ENCODE peak calls at places on chromosomes 3 and 15, in ten cellular contexts. T is neural progenitor cell; F is psoas muscle; N is HFF-Myc; V is CD8-positive, alpha-beta T cell; Y is choroid plexus epithelial cell; D is fibroblast of mammary gland; I is left ventricle myocardium inferior; G is AG04450; Q is astrocyte of the cerebellum. M is an unnamed sample.

GRCh38 chr15:53323197-53323596 is 436.3 kb downstream of the WDR72 start:
- DNase-seq in T (no peak), F (no peak), N (no peak), V (no peak), Y (no peak), D (no peak), I (no peak), G (no peak), Q (no peak), M (no peak)

GRCh38 chr3:159378391-159378790 is 576.5 kb downstream of the MFSD1 start:
- DNase-seq in T (no peak), F (no peak), N (no peak), V (no peak), Y (no peak), D (no peak), I (no peak), G (no peak), Q (no peak), M (no peak)

GRCh38 chr3:184733181-184733580 is 21.3 kb upstream of the MAGEF1 start:
- DNase-seq in T (no peak), F (no peak), N (no peak), V (no peak), Y (no peak), D (no peak), I (no peak), G (no peak), Q (no peak), M (no peak)

GRCh38 chr3:47034868-47035489 is 55.5 kb downstream of the NBEAL2 start:
- DNase-seq in T (no peak), F (no peak), N (no peak), V (no peak), Y (no peak), D (no peak), I (no peak), G (no peak), Q (no peak), M (no peak)

GRCh38 chr3:51686512-51687215 is 15.6 kb downstream of the TEX264 start:
- DNase-seq in T (no peak), F (peak; percentile 64), N (no peak), V (peak; percentile 78), Y (peak; percentile 15), D (peak; percentile 23), I (peak; percentile 64), G (no peak), Q (no peak), M (no peak)

GRCh38 chr3:172258616-172259015 is 189.6 kb downstream of the GHSR start:
- DNase-seq in T (peak; percentile 61), F (no peak), N (no peak), V (no peak), Y (peak; percentile 47), D (peak; percentile 30), I (no peak), G (no peak), Q (no peak), M (no peak)

GRCh38 chr15:98951493-98952320 is 55.9 kb downstream of the PGPEP1L start:
- DNase-seq in T (no peak), F (no peak), N (no peak), V (no peak), Y (no peak), D (no peak), I (no peak), G (no peak), Q (no peak), M (no peak)

GRCh38 chr15:57522148-57522547 is 69.6 kb upstream of the MYZAP start:
- DNase-seq in T (no peak), F (no peak), N (no peak), V (no peak), Y (no peak), D (no peak), I (no peak), G (no peak), Q (no peak), M (no peak)

GRCh38 chr3:31077021-31077601 is 182.7 kb upstream of the GADL1 start:
- DNase-seq in T (no peak), F (no peak), N (peak; percentile 86), V (no peak), Y (peak; percentile 75), D (peak; percentile 97), I (no peak), G (peak; percentile 72), Q (peak; percentile 31), M (peak; percentile 89)

GRCh38 chr3:148772835-148773234 is 54.8 kb upstream of the CPB1 start:
- DNase-seq in T (no peak), F (no peak), N (no peak), V (no peak), Y (no peak), D (no peak), I (no peak), G (no peak), Q (no peak), M (no peak)

GRCh38 chr15:80679805-80680175 is 15.3 kb upstream of the ABHD17C start:
- DNase-seq in T (no peak), F (no peak), N (no peak), V (no peak), Y (no peak), D (no peak), I (no peak), G (no peak), Q (no peak), M (no peak)

DNA sequence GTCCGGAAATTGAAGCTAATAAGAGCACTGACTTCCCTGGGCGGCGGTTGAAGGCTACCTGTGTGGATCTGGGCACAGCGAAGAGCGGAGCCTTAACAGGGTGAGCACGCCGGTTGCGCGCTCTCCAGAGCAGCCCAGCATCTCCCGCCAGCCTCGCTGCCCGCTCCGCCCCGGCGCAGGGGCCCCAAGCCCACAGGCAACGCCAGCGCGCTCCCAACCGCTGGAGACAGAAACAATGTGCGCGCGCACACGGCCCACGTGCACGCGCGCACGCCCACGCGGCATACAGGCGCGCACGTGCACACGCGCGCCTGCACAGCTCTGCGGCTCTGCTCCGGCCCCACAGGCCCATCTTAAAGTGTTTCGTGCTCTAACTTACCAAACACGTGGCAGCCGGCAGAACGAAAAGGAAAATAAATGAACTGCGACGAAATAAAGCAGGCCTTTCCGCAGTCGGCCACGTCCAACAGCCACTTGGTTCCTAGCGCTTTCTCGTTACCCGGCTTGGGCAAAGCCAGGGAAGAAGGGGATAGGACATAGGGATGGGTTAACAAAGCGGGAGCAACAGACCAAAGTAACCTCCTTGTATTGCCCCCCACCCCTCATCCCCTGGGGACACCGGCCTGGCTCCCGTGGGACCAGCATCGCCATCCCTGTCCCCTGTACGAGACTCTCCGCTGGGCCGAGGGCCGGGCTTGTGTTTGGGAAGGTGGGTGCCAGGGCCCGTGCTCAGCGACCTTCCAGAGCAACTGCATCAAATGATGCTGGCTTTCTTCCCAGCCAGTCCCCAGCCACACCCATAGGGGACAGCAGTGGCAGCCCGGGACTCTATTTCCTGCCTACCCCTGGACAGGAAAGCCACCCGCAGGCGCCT is 203.7 kb downstream of the ABHD5 start:
- DNase-seq in T (peak; percentile 93), F (peak; percentile 46), N (no peak), V (no peak), Y (peak; percentile 83), D (peak; percentile 70), I (peak; percentile 50), G (peak; percentile 61), Q (peak; percentile 13), M (no peak)
- TF ChIP-seq CTCF in T (peak; percentile 37), F (no peak), N (no peak), V (no peak), Y (no peak), D (no peak), I (no peak), G (no peak), Q (no peak), M (peak; percentile 12)

GRCh38 chr15:63388511-63388910 is 6.9 kb upstream of the CA12 start:
- DNase-seq in T (no peak), F (no peak), N (no peak), V (no peak), Y (no peak), D (no peak), I (no peak), G (no peak), Q (no peak), M (no peak)

GRCh38 chr15:63387741-63388468 is 6.3 kb upstream of the CA12 start:
- DNase-seq in T (no peak), F (no peak), N (no peak), V (no peak), Y (no peak), D (no peak), I (no peak), G (no peak), Q (no peak), M (no peak)

GRCh38 chr15:63390689-63391088 is 9.0 kb upstream of the CA12 start:
- DNase-seq in T (no peak), F (no peak), N (no peak), V (no peak), Y (no peak), D (no peak), I (no peak), G (no peak), Q (no peak), M (no peak)

GRCh38 chr15:63391669-63392354 is 10.2 kb upstream of the CA12 start:
- DNase-seq in T (no peak), F (no peak), N (no peak), V (no peak), Y (no peak), D (no peak), I (no peak), G (no peak), Q (no peak), M (no peak)

DNA sequence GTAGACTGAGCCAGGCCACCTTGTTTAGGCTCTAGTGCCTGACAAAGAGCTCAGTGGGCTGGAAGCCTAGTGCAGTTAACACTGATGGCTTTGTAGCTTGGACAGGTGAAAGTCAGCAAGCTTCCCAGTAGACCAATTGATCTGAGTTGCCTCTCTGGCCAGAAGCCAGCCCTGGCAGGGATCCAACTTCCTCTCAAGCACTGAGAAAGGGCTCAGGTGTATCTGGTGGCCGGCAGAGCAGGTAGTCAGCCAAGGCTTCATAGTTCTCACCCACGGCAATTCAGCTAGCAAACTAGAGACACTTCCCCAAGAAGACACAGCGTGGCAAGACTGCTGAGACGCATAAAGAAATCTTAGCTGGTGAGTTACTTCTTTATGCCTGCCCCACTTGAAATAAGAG is 8.3 kb upstream of the CA12 start:
- DNase-seq in T (no peak), F (peak; percentile 25), N (no peak), V (no peak), Y (no peak), D (no peak), I (no peak), G (no peak), Q (no peak), M (no peak)
- TF ChIP-seq CTCF in T (no peak), F (no peak), N (no peak), V (no peak), Y (no peak), D (no peak), I (no peak), G (no peak), Q (no peak), M (no peak)

DNA sequence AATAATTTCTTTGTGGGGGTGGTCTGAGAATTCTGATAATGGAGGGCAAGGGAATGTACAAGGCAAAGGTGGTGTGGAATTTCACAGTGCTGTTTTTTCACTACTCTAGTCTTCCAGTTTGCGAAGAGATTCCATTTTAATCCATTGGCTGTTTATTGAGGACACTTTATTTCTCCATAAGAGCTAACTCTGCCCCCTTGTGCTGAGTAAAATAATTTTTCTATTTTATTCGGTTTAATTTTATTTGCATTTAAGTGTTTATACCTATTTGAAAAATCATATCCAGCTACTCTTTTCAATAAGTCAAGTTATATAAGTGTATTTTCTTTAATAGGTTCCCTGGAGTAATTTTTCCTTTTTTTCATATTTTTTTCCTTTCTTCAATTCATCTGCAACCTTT is 840.1 kb downstream of the TUSC7 start:
- DNase-seq in T (no peak), F (no peak), N (no peak), V (no peak), Y (peak; percentile 10), D (peak; percentile 18), I (no peak), G (no peak), Q (no peak), M (no peak)
- TF ChIP-seq CTCF in T (no peak), F (no peak), N (no peak), V (no peak), Y (peak; percentile 22), D (peak; percentile 34), I (no peak), G (no peak), Q (no peak), M (no peak)

GRCh38 chr3:50347187-50347813 is 1.8 kb upstream of the ZMYND10 start:
- DNase-seq in T (peak; percentile 74), F (peak; percentile 69), N (no peak), V (peak; percentile 64), Y (peak; percentile 81), D (peak; percentile 75), I (peak; percentile 61), G (no peak), Q (peak; percentile 63), M (no peak)
- TF ChIP-seq CTCF in T (peak; percentile 65), F (peak; percentile 61), N (peak; percentile 62), V (peak; percentile 53), Y (peak; percentile 72), D (peak; percentile 58), I (peak; percentile 70), G (peak; percentile 70), Q (peak; percentile 68), M (peak; percentile 52)

M was measured in kidney epithelial cell.